ENCODE peak calls at places on chromosomes 1 and 21, in eight cellular contexts. Q is breast epithelium, T is right cardiac atrium, Y is MM.1S, P is caudate nucleus, I is ascending aorta, E is sigmoid colon, V is psoas muscle. L is an unnamed sample.

GRCh38 chr1:21705303-21705980 is 36.3 kb upstream of the RAP1GAP start:
- DNase-seq in Q (no peak), T (no peak), Y (no peak), P (peak), I (no peak), E (no peak), V (no peak), L (no peak)

GRCh38 chr1:41361495-41362356 is 492 bp downstream of the FOXO6 start:
- DNase-seq in Q (no peak), T (no peak), Y (no peak), P (no peak), I (no peak), E (no peak), V (peak), L (no peak)

GRCh38 chr1:17403081-17403480 is 31.1 kb downstream of the PADI6 start:
- DNase-seq in Q (peak), T (no peak), Y (no peak), P (no peak), I (no peak), E (no peak), V (no peak), L (peak)

GRCh38 chr1:43525995-43526394 is 4.7 kb upstream of the PTPRF start:
- DNase-seq in Q (no peak), T (no peak), Y (no peak), P (no peak), I (no peak), E (no peak), V (no peak), L (no peak)

GRCh38 chr1:20988030-20988825 is 188.5 kb downstream of the EIF4G3 start:
- DNase-seq in Q (no peak), T (no peak), Y (no peak), P (no peak), I (no peak), E (no peak), V (no peak), L (no peak)

GRCh38 chr1:65792671-65793358 is at the start of gene PDE4B:
- DNase-seq in Q (no peak), T (peak), Y (no peak), P (no peak), I (no peak), E (no peak), V (peak), L (no peak)

GRCh38 chr1:83588140-83588539 is 410.8 kb downstream of the TTLL7 start:
- DNase-seq in Q (no peak), T (no peak), Y (no peak), P (no peak), I (no peak), E (no peak), V (no peak), L (no peak)

GRCh38 chr21:45276620-45277019 is 11.1 kb downstream of the POFUT2 start:
- DNase-seq in Q (no peak), T (peak), Y (no peak), P (no peak), I (peak), E (peak), V (peak), L (no peak)

GRCh38 chr1:113981962-113982931 is 3.0 kb downstream of the OLFML3 start:
- DNase-seq in Q (peak), T (peak), Y (no peak), P (no peak), I (peak), E (peak), V (peak), L (no peak)

GRCh38 chr1:203281033-203281432 is 24.3 kb upstream of the BTG2 start:
- DNase-seq in Q (peak), T (no peak), Y (no peak), P (no peak), I (peak), E (peak), V (no peak), L (no peak)

GRCh38 chr1:201476670-201477344 is 7.8 kb upstream of the PHLDA3 start:
- DNase-seq in Q (peak), T (no peak), Y (peak), P (no peak), I (no peak), E (no peak), V (no peak), L (peak)

GRCh38 chr1:940121-941026 is 16.7 kb downstream of the SAMD11 start:
- DNase-seq in Q (no peak), T (peak), Y (peak), P (no peak), I (peak), E (peak), V (peak), L (no peak)

GRCh38 chr1:98045211-98046030 is 124.6 kb upstream of the DPYD start:
- DNase-seq in Q (no peak), T (no peak), Y (no peak), P (no peak), I (peak), E (no peak), V (peak), L (no peak)

GRCh38 chr1:60073605-60074278 is at the start of gene C1orf87:
- DNase-seq in Q (no peak), T (no peak), Y (no peak), P (no peak), I (no peak), E (no peak), V (no peak), L (no peak)

GRCh38 chr1:201302168-201302896 is 19.0 kb downstream of the PKP1 start:
- DNase-seq in Q (no peak), T (no peak), Y (no peak), P (no peak), I (no peak), E (no peak), V (no peak), L (peak)

GRCh38 chr1:65165269-65166002 is 17.4 kb downstream of the AK4 start:
- DNase-seq in Q (no peak), T (peak), Y (no peak), P (no peak), I (no peak), E (no peak), V (no peak), L (no peak)

GRCh38 chr1:19354531-19354981 is 42.4 kb downstream of the SLC66A1 start:
- DNase-seq in Q (no peak), T (no peak), Y (no peak), P (no peak), I (no peak), E (no peak), V (no peak), L (no peak)

GRCh38 chr1:180548686-180549326 is 10.0 kb upstream of the OVAAL start:
- DNase-seq in Q (no peak), T (no peak), Y (no peak), P (no peak), I (no peak), E (no peak), V (no peak), L (no peak)

GRCh38 chr1:39387452-39387851 is 104.0 kb upstream of the BMP8A start:
- DNase-seq in Q (no peak), T (no peak), Y (no peak), P (no peak), I (no peak), E (no peak), V (no peak), L (no peak)

GRCh38 chr1:51861669-51862068 is 16.9 kb downstream of the NRDC start:
- DNase-seq in Q (no peak), T (no peak), Y (no peak), P (no peak), I (no peak), E (no peak), V (no peak), L (no peak)

GRCh38 chr21:38219049-38219628 is 37.7 kb upstream of the KCNJ15 start:
- DNase-seq in Q (peak), T (peak), Y (peak), P (peak), I (peak), E (peak), V (no peak), L (peak)

GRCh38 chr21:41370840-41371697 is 9.2 kb downstream of the MX2 start:
- DNase-seq in Q (no peak), T (no peak), Y (no peak), P (no peak), I (peak), E (peak), V (no peak), L (no peak)

GRCh38 chr1:171566467-171566866 is 55.6 kb upstream of the MYOCOS start:
- DNase-seq in Q (no peak), T (no peak), Y (no peak), P (no peak), I (no peak), E (no peak), V (no peak), L (no peak)

GRCh38 chr1:60823151-60823550 is 259.2 kb upstream of the NFIA start:
- DNase-seq in Q (no peak), T (no peak), Y (no peak), P (no peak), I (no peak), E (no peak), V (no peak), L (no peak)

GRCh38 chr1:100090471-100090870 is 42.3 kb downstream of the SASS6 start:
- DNase-seq in Q (no peak), T (no peak), Y (no peak), P (no peak), I (no peak), E (no peak), V (no peak), L (no peak)

GRCh38 chr1:189623336-189623735 is 854.3 kb downstream of the BRINP3 start:
- DNase-seq in Q (no peak), T (no peak), Y (no peak), P (no peak), I (no peak), E (no peak), V (no peak), L (no peak)

GRCh38 chr21:17784604-17785402 is 34.4 kb downstream of the C21orf91 start:
- DNase-seq in Q (no peak), T (no peak), Y (peak), P (no peak), I (no peak), E (no peak), V (no peak), L (no peak)

GRCh38 chr1:209659909-209660308 is 7.7 kb upstream of the LAMB3 start:
- DNase-seq in Q (no peak), T (no peak), Y (no peak), P (no peak), I (no peak), E (no peak), V (no peak), L (no peak)

GRCh38 chr1:91402023-91402422 is 2.6 kb downstream of the HFM1 start:
- DNase-seq in Q (no peak), T (no peak), Y (peak), P (no peak), I (no peak), E (no peak), V (no peak), L (no peak)

GRCh38 chr1:28508435-28508754 is 2.6 kb downstream of the RCC1 start:
- DNase-seq in Q (no peak), T (no peak), Y (no peak), P (no peak), I (no peak), E (no peak), V (no peak), L (no peak)

GRCh38 chr21:26946744-26947446 is 20.0 kb downstream of the ADAMTS5 start:
- DNase-seq in Q (no peak), T (no peak), Y (no peak), P (no peak), I (no peak), E (no peak), V (no peak), L (no peak)

GRCh38 chr1:214422137-214422671 is 129.2 kb downstream of the PTPN14 start:
- DNase-seq in Q (no peak), T (no peak), Y (no peak), P (no peak), I (no peak), E (no peak), V (no peak), L (peak)

GRCh38 chr21:42009018-42009830 is 936 bp downstream of the ZBTB21 start:
- DNase-seq in Q (peak), T (peak), Y (peak), P (no peak), I (peak), E (peak), V (peak), L (no peak)

DNA sequence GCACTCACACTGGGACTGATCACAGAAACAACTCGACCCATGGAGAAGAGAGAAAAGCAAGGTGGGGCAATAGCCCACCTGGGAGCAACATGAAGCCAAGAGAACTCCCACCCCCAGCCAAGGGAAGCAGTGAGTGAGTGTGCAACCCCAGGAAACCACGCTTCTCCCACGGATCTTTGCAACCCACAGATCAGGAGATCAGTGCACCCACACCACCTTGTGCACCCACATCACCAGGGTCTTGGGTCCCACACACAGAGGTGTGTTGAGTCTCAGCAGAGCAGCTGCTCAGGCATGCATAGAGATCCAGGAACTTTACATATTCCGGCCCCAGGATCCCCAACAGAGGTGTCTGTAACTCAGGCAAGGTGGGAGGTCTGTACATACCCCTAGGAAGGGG is 17.2 kb upstream of the PRDX6 start:
- DNase-seq in Q (no peak), T (no peak), Y (no peak), P (no peak), I (no peak), E (no peak), V (no peak), L (no peak)
- H3K27ac ChIP-seq in Q (no peak), T (no peak), Y (no peak), P (no peak), I (no peak), E (no peak), V (no peak), L (no peak)

GRCh38 chr1:24971539-24971938 is 41.5 kb upstream of the RUNX3 start:
- DNase-seq in Q (no peak), T (no peak), Y (no peak), P (no peak), I (no peak), E (no peak), V (peak), L (no peak)

GRCh38 chr1:24978383-24979032 is 48.4 kb upstream of the RUNX3 start:
- DNase-seq in Q (no peak), T (no peak), Y (no peak), P (no peak), I (no peak), E (no peak), V (peak), L (no peak)

GRCh38 chr1:24973315-24973714 is 43.2 kb upstream of the RUNX3 start:
- DNase-seq in Q (no peak), T (no peak), Y (no peak), P (no peak), I (no peak), E (no peak), V (no peak), L (no peak)

GRCh38 chr1:24972257-24973242 is 42.5 kb upstream of the RUNX3 start:
- DNase-seq in Q (no peak), T (no peak), Y (no peak), P (no peak), I (no peak), E (no peak), V (peak), L (no peak)

DNA sequence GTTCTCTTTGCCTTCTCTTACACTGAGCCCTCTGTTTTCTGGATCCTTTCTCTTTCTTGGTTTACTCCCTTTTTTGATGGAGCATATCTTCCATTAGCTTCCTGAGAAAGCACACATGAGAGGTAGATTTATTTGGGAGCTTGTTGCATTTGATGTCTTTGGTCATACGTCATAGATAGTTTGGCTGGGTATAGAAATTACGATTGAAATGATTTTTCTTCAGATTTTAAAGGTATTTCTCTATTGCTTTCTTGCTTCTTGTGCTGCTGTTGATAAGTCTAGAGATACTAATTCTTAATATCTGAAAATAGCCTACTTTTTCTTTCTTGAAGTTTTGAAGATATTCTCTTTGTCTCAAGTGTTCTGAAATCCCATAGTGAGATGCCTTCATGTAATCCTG is 45.3 kb upstream of the RUNX3 start:
- DNase-seq in Q (no peak), T (no peak), Y (no peak), P (no peak), I (no peak), E (no peak), V (no peak), L (no peak)
- H3K27ac ChIP-seq in Q (no peak), T (no peak), Y (no peak), P (no peak), I (no peak), E (no peak), V (no peak), L (no peak)

GRCh38 chr1:9202240-9202870 is 32.2 kb upstream of the H6PD start:
- DNase-seq in Q (no peak), T (no peak), Y (no peak), P (no peak), I (no peak), E (no peak), V (no peak), L (no peak)
- H3K27ac ChIP-seq in Q (no peak), T (no peak), Y (no peak), P (no peak), I (no peak), E (no peak), V (no peak), L (no peak)

DNA sequence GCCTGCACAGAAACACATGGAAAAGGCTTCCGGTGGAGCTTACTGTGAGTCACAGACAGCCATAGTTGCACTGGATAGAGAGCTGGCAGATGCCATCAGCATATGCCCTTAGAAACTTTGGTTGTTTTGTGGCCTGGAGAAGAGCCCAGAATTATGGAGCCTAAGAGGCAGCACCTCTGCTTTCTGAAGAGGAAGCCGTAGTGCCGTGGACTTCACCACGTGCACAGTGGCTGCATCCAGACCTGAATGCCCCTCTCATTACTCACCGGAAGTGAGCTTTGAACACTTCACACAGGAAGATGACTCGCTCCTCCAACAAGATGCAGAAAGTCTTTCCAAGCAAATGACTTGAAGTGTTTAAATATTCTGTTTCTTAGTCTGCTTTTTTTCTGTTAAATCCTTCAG is 28.4 kb downstream of the JUN start:
- DNase-seq in Q (peak), T (peak), Y (no peak), P (no peak), I (peak), E (peak), V (peak), L (peak)
- H3K27ac ChIP-seq in Q (peak), T (peak), Y (no peak), P (no peak), I (peak), E (peak), V (peak), L (peak)

GRCh38 chr1:32741417-32742131 is 39.0 kb upstream of the SYNC start:
- DNase-seq in Q (no peak), T (no peak), Y (peak), P (no peak), I (no peak), E (no peak), V (no peak), L (no peak)

GRCh38 chr1:32742132-32742947 is 39.8 kb upstream of the SYNC start:
- DNase-seq in Q (peak), T (peak), Y (no peak), P (no peak), I (no peak), E (no peak), V (no peak), L (no peak)

GRCh38 chr1:32743380-32744062 is 41.0 kb upstream of the SYNC start:
- DNase-seq in Q (no peak), T (no peak), Y (no peak), P (no peak), I (no peak), E (no peak), V (no peak), L (no peak)

GRCh38 chr1:32742956-32743355 is 40.4 kb upstream of the SYNC start:
- DNase-seq in Q (no peak), T (no peak), Y (no peak), P (no peak), I (no peak), E (no peak), V (no peak), L (no peak)

DNA sequence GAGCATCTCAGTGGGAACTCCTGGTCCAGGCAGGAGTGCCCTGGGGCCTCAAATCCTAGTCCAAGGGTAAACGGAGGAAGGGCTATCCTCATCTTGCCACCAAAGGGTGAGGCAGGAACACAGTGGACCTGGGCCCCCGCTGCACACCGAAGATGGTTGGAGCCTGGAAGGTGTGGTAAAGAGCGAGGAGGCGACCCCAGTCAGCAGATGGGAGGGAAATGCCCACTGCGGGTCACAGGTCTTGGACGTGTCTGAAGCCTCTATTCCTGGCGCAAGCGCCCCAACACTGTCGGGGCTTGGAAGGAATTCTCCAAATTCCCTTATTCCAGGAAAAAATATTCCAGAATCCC is 38.5 kb upstream of the SYNC start:
- DNase-seq in Q (no peak), T (no peak), Y (no peak), P (no peak), I (no peak), E (no peak), V (no peak), L (no peak)
- H3K27ac ChIP-seq in Q (peak), T (no peak), Y (no peak), P (no peak), I (peak), E (peak), V (no peak), L (peak)